ENCODE peak calls at places on chromosomes 4 and X, in nine cellular contexts. One of them, this sample, is unnamed.

GRCh38 chrX:8801041-8801599 is at the start of gene FAM9A:
- DNase-seq in AG04449: no peak
- DNase-seq in GM23338: no peak
- DNase-seq in kidney: peak; percentile 53
- DNase-seq in mucosa of descending colon: no peak
- DNase-seq in BJ: no peak
- DNase-seq in OCI-LY7: no peak
- DNase-seq in cardiac fibroblast: no peak
- DNase-seq in GM23248: no peak
- DNase-seq in this sample: no peak

GRCh38 chr4:54657556-54658313 is at the start of gene KIT:
- DNase-seq in AG04449: no peak
- DNase-seq in GM23338: peak; percentile 93
- DNase-seq in kidney: peak; percentile 85
- DNase-seq in mucosa of descending colon: peak; percentile 31
- DNase-seq in BJ: no peak
- DNase-seq in OCI-LY7: no peak
- DNase-seq in cardiac fibroblast: peak; percentile 13
- DNase-seq in GM23248: peak; percentile 65
- DNase-seq in this sample: no peak

GRCh38 chrX:98141466-98141865 is 1257.8 kb downstream of the RPA4 start:
- DNase-seq in AG04449: no peak
- DNase-seq in GM23338: peak; percentile 35
- DNase-seq in kidney: no peak
- DNase-seq in mucosa of descending colon: no peak
- DNase-seq in BJ: no peak
- DNase-seq in OCI-LY7: no peak
- DNase-seq in cardiac fibroblast: no peak
- DNase-seq in GM23248: no peak
- DNase-seq in this sample: no peak

GRCh38 chr4:68463796-68464195 is 16.5 kb downstream of the TMPRSS11E start:
- DNase-seq in AG04449: no peak
- DNase-seq in GM23338: no peak
- DNase-seq in kidney: no peak
- DNase-seq in mucosa of descending colon: no peak
- DNase-seq in BJ: no peak
- DNase-seq in OCI-LY7: no peak
- DNase-seq in cardiac fibroblast: peak; percentile 36
- DNase-seq in GM23248: peak; percentile 13
- DNase-seq in this sample: peak; percentile 58

GRCh38 chr4:73127839-73128448 is 58.4 kb upstream of the COX18 start:
- DNase-seq in AG04449: no peak
- DNase-seq in GM23338: peak; percentile 46
- DNase-seq in kidney: no peak
- DNase-seq in mucosa of descending colon: no peak
- DNase-seq in BJ: no peak
- DNase-seq in OCI-LY7: peak; percentile 28
- DNase-seq in cardiac fibroblast: peak; percentile 43
- DNase-seq in GM23248: peak; percentile 42
- DNase-seq in this sample: peak; percentile 40

GRCh38 chr4:189763573-189763972 is 177.1 kb upstream of the FRG1 start:
- DNase-seq in AG04449: no peak
- DNase-seq in GM23338: no peak
- DNase-seq in kidney: no peak
- DNase-seq in mucosa of descending colon: no peak
- DNase-seq in BJ: no peak
- DNase-seq in OCI-LY7: no peak
- DNase-seq in cardiac fibroblast: no peak
- DNase-seq in GM23248: no peak
- DNase-seq in this sample: no peak

GRCh38 chrX:97672138-97672537 is 788.4 kb downstream of the RPA4 start:
- DNase-seq in AG04449: no peak
- DNase-seq in GM23338: no peak
- DNase-seq in kidney: no peak
- DNase-seq in mucosa of descending colon: peak; percentile 62
- DNase-seq in BJ: no peak
- DNase-seq in OCI-LY7: no peak
- DNase-seq in cardiac fibroblast: no peak
- DNase-seq in GM23248: no peak
- DNase-seq in this sample: no peak

GRCh38 chrX:106481341-106481740 is 130.4 kb upstream of the RADX start:
- DNase-seq in AG04449: no peak
- DNase-seq in GM23338: peak; percentile 67
- DNase-seq in kidney: no peak
- DNase-seq in mucosa of descending colon: peak; percentile 81
- DNase-seq in BJ: no peak
- DNase-seq in OCI-LY7: peak; percentile 46
- DNase-seq in cardiac fibroblast: peak; percentile 65
- DNase-seq in GM23248: peak; percentile 62
- DNase-seq in this sample: peak; percentile 53

GRCh38 chr4:15649914-15650545 is 5.1 kb downstream of the FBXL5 start:
- DNase-seq in AG04449: no peak
- DNase-seq in GM23338: peak; percentile 89
- DNase-seq in kidney: no peak
- DNase-seq in mucosa of descending colon: peak; percentile 54
- DNase-seq in BJ: no peak
- DNase-seq in OCI-LY7: peak; percentile 79
- DNase-seq in cardiac fibroblast: peak; percentile 72
- DNase-seq in GM23248: peak; percentile 70
- DNase-seq in this sample: peak; percentile 71

GRCh38 chrX:38636949-38637819 is 75.8 kb downstream of the TSPAN7 start:
- DNase-seq in AG04449: no peak
- DNase-seq in GM23338: no peak
- DNase-seq in kidney: no peak
- DNase-seq in mucosa of descending colon: no peak
- DNase-seq in BJ: no peak
- DNase-seq in OCI-LY7: no peak
- DNase-seq in cardiac fibroblast: no peak
- DNase-seq in GM23248: no peak
- DNase-seq in this sample: no peak

GRCh38 chr4:81504685-81505598 is 33.2 kb upstream of the RASGEF1B start:
- DNase-seq in AG04449: no peak
- DNase-seq in GM23338: no peak
- DNase-seq in kidney: peak; percentile 87
- DNase-seq in mucosa of descending colon: peak; percentile 74
- DNase-seq in BJ: no peak
- DNase-seq in OCI-LY7: peak; percentile 59
- DNase-seq in cardiac fibroblast: no peak
- DNase-seq in GM23248: peak; percentile 50
- DNase-seq in this sample: peak; percentile 5

GRCh38 chr4:184384056-184384809 is 90.1 kb downstream of the IRF2 start:
- DNase-seq in AG04449: peak; percentile 83
- DNase-seq in GM23338: peak; percentile 26
- DNase-seq in kidney: peak; percentile 76
- DNase-seq in mucosa of descending colon: peak; percentile 59
- DNase-seq in BJ: peak; percentile 55
- DNase-seq in OCI-LY7: peak; percentile 92
- DNase-seq in cardiac fibroblast: peak; percentile 94
- DNase-seq in GM23248: peak; percentile 73
- DNase-seq in this sample: peak; percentile 93

GRCh38 chr4:41692717-41693345 is 55.7 kb downstream of the PHOX2B start:
- DNase-seq in AG04449: peak; percentile 5
- DNase-seq in GM23338: peak; percentile 83
- DNase-seq in kidney: no peak
- DNase-seq in mucosa of descending colon: peak; percentile 42
- DNase-seq in BJ: no peak
- DNase-seq in OCI-LY7: peak; percentile 48
- DNase-seq in cardiac fibroblast: peak; percentile 67
- DNase-seq in GM23248: peak; percentile 74
- DNase-seq in this sample: peak; percentile 53

DNA sequence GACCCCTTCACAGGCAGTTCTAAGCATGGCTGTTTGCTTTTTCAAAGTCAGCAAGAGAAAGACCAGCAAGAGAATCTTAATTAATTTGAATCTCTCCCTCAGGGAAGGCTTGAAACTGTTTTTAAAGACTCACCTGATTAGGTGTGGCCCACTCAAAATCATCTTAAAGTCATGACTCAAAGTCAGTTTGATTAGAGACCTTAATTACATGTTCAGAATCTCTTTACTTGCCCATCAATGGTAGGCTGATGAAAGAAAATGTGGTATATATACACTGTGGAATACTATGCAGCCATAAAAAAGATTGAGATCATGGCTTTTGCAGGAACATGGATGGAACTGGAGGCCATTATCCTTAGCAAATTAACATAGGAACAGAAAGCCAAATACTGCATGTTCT is 247.5 kb upstream of the PRKX start:
- DNase-seq in AG04449: no peak
- DNase-seq in GM23338: no peak
- DNase-seq in kidney: no peak
- DNase-seq in mucosa of descending colon: no peak
- DNase-seq in BJ: no peak
- DNase-seq in OCI-LY7: no peak
- DNase-seq in cardiac fibroblast: no peak
- DNase-seq in GM23248: no peak
- DNase-seq in this sample: no peak
- H3K4me3 ChIP-seq in AG04449: no peak overlapping the region
- H3K4me3 ChIP-seq in GM23338: no peak overlapping the region
- H3K4me3 ChIP-seq in kidney: no peak overlapping the region
- H3K4me3 ChIP-seq in mucosa of descending colon: no peak overlapping the region
- H3K4me3 ChIP-seq in BJ: no peak overlapping the region
- H3K4me3 ChIP-seq in OCI-LY7: no peak overlapping the region
- H3K4me3 ChIP-seq in cardiac fibroblast: no peak overlapping the region
- H3K4me3 ChIP-seq in GM23248: no peak overlapping the region
- H3K4me3 ChIP-seq in this sample: no peak overlapping the region

GRCh38 chr4:122700178-122700725 is 32.3 kb upstream of the BBS12 start:
- DNase-seq in AG04449: no peak
- DNase-seq in GM23338: peak; percentile 24
- DNase-seq in kidney: no peak
- DNase-seq in mucosa of descending colon: peak; percentile 71
- DNase-seq in BJ: no peak
- DNase-seq in OCI-LY7: no peak
- DNase-seq in cardiac fibroblast: peak; percentile 72
- DNase-seq in GM23248: peak; percentile 40
- DNase-seq in this sample: peak; percentile 67
- H3K4me3 ChIP-seq in AG04449: no peak overlapping the region
- H3K4me3 ChIP-seq in GM23338: no peak overlapping the region
- H3K4me3 ChIP-seq in kidney: peak overlapping the region; percentile 51
- H3K4me3 ChIP-seq in mucosa of descending colon: no peak overlapping the region
- H3K4me3 ChIP-seq in BJ: no peak overlapping the region
- H3K4me3 ChIP-seq in OCI-LY7: no peak overlapping the region
- H3K4me3 ChIP-seq in cardiac fibroblast: no peak overlapping the region
- H3K4me3 ChIP-seq in GM23248: no peak overlapping the region
- H3K4me3 ChIP-seq in this sample: peak overlapping the region; percentile 15

GRCh38 chrX:675896-676295 is 45.3 kb downstream of the SHOX start:
- DNase-seq in AG04449: no peak
- DNase-seq in GM23338: peak; percentile 36
- DNase-seq in kidney: no peak
- DNase-seq in mucosa of descending colon: no peak
- DNase-seq in BJ: no peak
- DNase-seq in OCI-LY7: no peak
- DNase-seq in cardiac fibroblast: no peak
- DNase-seq in GM23248: no peak
- DNase-seq in this sample: no peak
- H3K4me3 ChIP-seq in AG04449: no peak overlapping the region
- H3K4me3 ChIP-seq in GM23338: no peak overlapping the region
- H3K4me3 ChIP-seq in kidney: no peak overlapping the region
- H3K4me3 ChIP-seq in mucosa of descending colon: no peak overlapping the region
- H3K4me3 ChIP-seq in BJ: no peak overlapping the region
- H3K4me3 ChIP-seq in OCI-LY7: no peak overlapping the region
- H3K4me3 ChIP-seq in cardiac fibroblast: no peak overlapping the region
- H3K4me3 ChIP-seq in GM23248: no peak overlapping the region
- H3K4me3 ChIP-seq in this sample: no peak overlapping the region

DNA sequence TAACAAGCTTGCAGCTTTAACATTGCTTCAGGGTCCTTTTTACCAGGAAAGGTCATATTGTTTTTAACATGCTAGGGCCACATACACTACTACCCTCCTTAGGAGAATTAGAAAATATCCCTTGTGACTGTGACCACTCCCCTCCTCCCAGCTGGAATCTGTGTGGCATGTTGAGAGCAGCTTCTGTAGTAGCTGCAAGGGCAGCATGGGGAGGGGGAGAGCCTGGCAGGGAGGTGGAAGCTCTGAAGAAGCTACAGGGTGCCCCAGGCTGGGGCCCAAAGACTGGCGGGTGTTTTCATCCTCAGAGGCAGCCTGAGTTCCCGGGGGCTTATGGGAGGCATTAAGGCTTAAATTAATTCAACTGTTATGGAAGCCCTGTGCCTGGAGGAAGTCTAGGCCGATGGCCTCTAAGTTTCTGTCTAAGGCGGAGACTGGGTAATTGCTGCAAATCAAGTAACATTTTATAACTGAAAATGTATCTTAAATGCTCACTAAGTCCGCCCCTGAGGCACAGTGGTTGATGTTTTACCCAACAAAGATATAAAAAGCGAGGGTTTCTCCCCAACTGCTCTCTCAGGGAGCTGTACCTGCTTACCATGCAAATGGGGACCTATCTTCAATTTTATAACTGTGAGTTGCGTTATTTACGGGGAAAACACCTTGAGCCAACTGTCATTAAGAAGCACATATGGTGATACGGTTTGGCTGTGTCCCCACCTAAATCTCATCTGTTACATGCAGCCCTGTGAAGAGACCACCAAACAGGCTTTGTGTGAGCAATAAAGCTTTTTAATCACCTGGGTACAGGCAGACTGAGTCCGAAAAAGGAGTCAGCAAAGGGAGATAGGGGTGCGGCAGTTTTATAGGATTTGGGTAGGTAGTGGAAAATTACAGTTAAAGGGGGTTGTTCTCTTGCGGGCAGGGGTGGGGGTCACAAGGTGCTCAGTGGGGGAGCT is 37.4 kb upstream of the STS start:
- DNase-seq in AG04449: no peak
- DNase-seq in GM23338: no peak
- DNase-seq in kidney: no peak
- DNase-seq in mucosa of descending colon: no peak
- DNase-seq in BJ: no peak
- DNase-seq in OCI-LY7: peak; percentile 73
- DNase-seq in cardiac fibroblast: no peak
- DNase-seq in GM23248: no peak
- DNase-seq in this sample: no peak
- H3K4me3 ChIP-seq in AG04449: no peak overlapping the region
- H3K4me3 ChIP-seq in GM23338: no peak overlapping the region
- H3K4me3 ChIP-seq in kidney: no peak overlapping the region
- H3K4me3 ChIP-seq in mucosa of descending colon: no peak overlapping the region
- H3K4me3 ChIP-seq in BJ: no peak overlapping the region
- H3K4me3 ChIP-seq in OCI-LY7: peak overlapping the region; percentile 52
- H3K4me3 ChIP-seq in cardiac fibroblast: no peak overlapping the region
- H3K4me3 ChIP-seq in GM23248: no peak overlapping the region
- H3K4me3 ChIP-seq in this sample: no peak overlapping the region

GRCh38 chr4:80127870-80128419 is 54.9 kb upstream of the ANTXR2 start:
- DNase-seq in AG04449: no peak
- DNase-seq in GM23338: no peak
- DNase-seq in kidney: no peak
- DNase-seq in mucosa of descending colon: no peak
- DNase-seq in BJ: no peak
- DNase-seq in OCI-LY7: no peak
- DNase-seq in cardiac fibroblast: no peak
- DNase-seq in GM23248: no peak
- DNase-seq in this sample: no peak
- H3K4me3 ChIP-seq in AG04449: no peak overlapping the region
- H3K4me3 ChIP-seq in GM23338: no peak overlapping the region
- H3K4me3 ChIP-seq in kidney: no peak overlapping the region
- H3K4me3 ChIP-seq in mucosa of descending colon: no peak overlapping the region
- H3K4me3 ChIP-seq in BJ: no peak overlapping the region
- H3K4me3 ChIP-seq in OCI-LY7: no peak overlapping the region
- H3K4me3 ChIP-seq in cardiac fibroblast: no peak overlapping the region
- H3K4me3 ChIP-seq in GM23248: no peak overlapping the region
- H3K4me3 ChIP-seq in this sample: no peak overlapping the region